ENCODE peak calls at places on chromosomes 16 and 17, in nine cellular contexts. M, R, H, X, T, L, W, F and K are unnamed samples.

GRCh38 chr17:63430223-63430622 is 15.9 kb downstream of the CYB561 start:
- DNase-seq in L (no peak), H (no peak), F (no peak), X (no peak), R (no peak), M (no peak), T (no peak), W (no peak), K (no peak)

GRCh38 chr17:83186226-83186625 is 106.8 kb downstream of the METRNL start:
- DNase-seq in F (no peak), W (no peak), X (no peak), R (no peak), M (no peak), L (no peak), T (no peak), H (no peak), K (no peak)

GRCh38 chr17:81832608-81833159 is 407 bp downstream of the MCRIP1 start:
- DNase-seq in X (peak; percentile 56), L (no peak), M (no peak), T (no peak), W (no peak), H (peak; percentile 24), F (peak; percentile 49), R (peak; percentile 24), K (no peak)

GRCh38 chr16:79212114-79212791 is 388.3 kb downstream of the MAF start:
- DNase-seq in W (no peak), R (no peak), H (no peak), T (no peak), M (no peak), L (no peak), F (no peak), X (no peak), K (no peak)

GRCh38 chr16:15770512-15770911 is 86.3 kb downstream of the MYH11 start:
- DNase-seq in X (peak; percentile 32), H (no peak), L (no peak), T (peak; percentile 66), M (no peak), R (peak; percentile 49), F (no peak), W (no peak), K (no peak)

GRCh38 chr17:45814622-45815606 is 29.8 kb upstream of the SPPL2C start:
- DNase-seq in L (no peak), F (no peak), M (no peak), R (no peak), T (no peak), W (no peak), H (no peak), X (no peak), K (no peak)

GRCh38 chr17:78828470-78829185 is 12.0 kb downstream of the USP36 start:
- DNase-seq in R (peak; percentile 67), L (no peak), W (no peak), T (peak; percentile 90), X (peak; percentile 84), F (no peak), M (no peak), H (no peak), K (no peak)

GRCh38 chr16:76946879-76947278 is 244.1 kb upstream of the MON1B start:
- DNase-seq in X (peak; percentile 22), W (no peak), R (no peak), M (no peak), H (no peak), T (peak; percentile 94), F (peak; percentile 8), L (no peak), K (no peak)

GRCh38 chr17:46772013-46772878 is 46.2 kb downstream of the WNT3 start:
- DNase-seq in M (no peak), L (no peak), T (no peak), W (no peak), R (peak; percentile 29), F (peak; percentile 23), H (no peak), X (peak; percentile 71), K (no peak)

GRCh38 chr17:49108318-49108717 is 24.3 kb upstream of the B4GALNT2 start:
- DNase-seq in L (no peak), H (no peak), X (peak; percentile 79), M (no peak), F (no peak), T (peak; percentile 85), R (peak; percentile 60), W (no peak), K (no peak)

GRCh38 chr16:89491238-89491869 is 993 bp upstream of the ANKRD11 start:
- DNase-seq in H (no peak), F (peak; percentile 39), X (peak; percentile 70), T (peak; percentile 50), R (no peak), M (no peak), L (no peak), W (no peak), K (no peak)

GRCh38 chr17:50269477-50270429 is 4.5 kb upstream of the TMEM92 start:
- DNase-seq in H (no peak), F (peak; percentile 70), M (peak; percentile 65), R (peak; percentile 78), W (peak; percentile 15), L (peak; percentile 63), X (peak; percentile 85), T (peak; percentile 76), K (peak; percentile 24)

GRCh38 chr16:78353610-78354009 is 254.2 kb downstream of the WWOX start:
- DNase-seq in F (no peak), H (no peak), W (no peak), R (no peak), X (no peak), M (no peak), L (no peak), T (no peak), K (no peak)

GRCh38 chr16:57823836-57824235 is 21.5 kb upstream of the KIFC3 start:
- DNase-seq in H (no peak), L (no peak), W (no peak), M (no peak), T (no peak), F (no peak), X (no peak), R (no peak), K (no peak)

GRCh38 chr17:78493455-78494188 is 83.6 kb downstream of the DNAH17 start:
- DNase-seq in F (no peak), W (no peak), T (no peak), L (no peak), X (no peak), M (peak; percentile 37), R (no peak), H (no peak), K (no peak)

GRCh38 chr17:72614871-72615626 is 477.4 kb downstream of the SLC39A11 start:
- DNase-seq in F (no peak), T (peak; percentile 58), X (peak; percentile 53), L (no peak), H (peak; percentile 56), M (no peak), W (no peak), R (no peak), K (no peak)

GRCh38 chr16:11613381-11614303 is 26.9 kb upstream of the LITAF start:
- DNase-seq in T (peak; percentile 28), H (no peak), M (peak; percentile 40), F (peak; percentile 33), X (no peak), R (no peak), W (no peak), L (no peak), K (no peak)

GRCh38 chr17:78387982-78388941 is 9.8 kb downstream of the PGS1 start:
- DNase-seq in R (no peak), M (peak; percentile 65), W (no peak), L (peak; percentile 61), F (no peak), T (peak; percentile 57), X (peak; percentile 34), H (no peak), K (no peak)

GRCh38 chr17:77884019-77884418 is 74.5 kb upstream of the TNRC6C start:
- DNase-seq in T (no peak), M (no peak), R (no peak), W (no peak), H (no peak), L (no peak), X (no peak), F (no peak), K (no peak)

GRCh38 chr16:89787365-89787805 is 29.1 kb downstream of the FANCA start:
- DNase-seq in W (no peak), X (no peak), T (no peak), R (no peak), M (no peak), F (no peak), L (no peak), H (no peak), K (no peak)